ENCODE peak calls at places on chromosome 9, in six cellular contexts. H, J, Z, N, K and G are unnamed samples.

GRCh38 chr9:91036356-91036755 is 234.7 kb downstream of the SYK start:
- DNase-seq in K (no peak), H (no peak), J (no peak), N (no peak), Z (no peak), G (no peak)

GRCh38 chr9:5336683-5337082 is 3.0 kb downstream of the RLN1 start:
- DNase-seq in J (no peak), N (no peak), H (no peak), Z (no peak), K (no peak), G (no peak)

GRCh38 chr9:21611896-21612295 is 129.8 kb upstream of the IFNE start:
- DNase-seq in H (no peak), Z (no peak), J (no peak), K (no peak), N (no peak), G (no peak)

GRCh38 chr9:131320031-131320685 is 30.6 kb downstream of the PLPP7 start:
- DNase-seq in K (no peak), N (no peak), Z (no peak), J (no peak), H (no peak), G (no peak)

GRCh38 chr9:85223506-85224108 is 518.1 kb downstream of the AGTPBP1 start:
- DNase-seq in H (no peak), Z (no peak), N (no peak), J (no peak), K (no peak), G (no peak)

GRCh38 chr9:131334568-131335105 is 45.1 kb downstream of the PLPP7 start:
- DNase-seq in Z (no peak), K (no peak), H (peak; percentile 69), J (no peak), N (no peak), G (no peak)

GRCh38 chr9:1979815-1980367 is 35.3 kb upstream of the SMARCA2 start:
- DNase-seq in K (no peak), N (no peak), H (no peak), Z (no peak), J (no peak), G (no peak)

GRCh38 chr9:135137398-135137832 is 49.9 kb downstream of the OLFM1 start:
- DNase-seq in H (no peak), N (peak; percentile 60), J (no peak), Z (no peak), K (no peak), G (no peak)

GRCh38 chr9:36276840-36277239 is 18.6 kb upstream of the GNE start:
- DNase-seq in K (no peak), H (peak; percentile 63), N (no peak), J (no peak), Z (no peak), G (no peak)

GRCh38 chr9:110125207-110125751 is 82.7 kb downstream of the C9orf152 start:
- DNase-seq in K (no peak), J (no peak), Z (peak; percentile 93), N (peak; percentile 77), H (peak; percentile 93), G (no peak)

GRCh38 chr9:127279717-127280285 is 15.2 kb downstream of the GARNL3 start:
- DNase-seq in H (no peak), K (no peak), Z (no peak), J (no peak), N (no peak), G (no peak)

GRCh38 chr9:104863180-104863883 is 64.6 kb downstream of the ABCA1 start:
- DNase-seq in J (peak; percentile 14), N (no peak), H (peak; percentile 85), Z (no peak), K (peak; percentile 82), G (peak; percentile 74)

GRCh38 chr9:96663506-96664120 is 8.5 kb upstream of the PRXL2C start:
- DNase-seq in K (no peak), N (no peak), H (no peak), Z (no peak), J (no peak), G (no peak)

GRCh38 chr9:101388507-101388993 is 3.7 kb upstream of the BAAT start:
- DNase-seq in H (peak; percentile 57), Z (no peak), J (no peak), N (no peak), K (no peak), G (peak; percentile 38)

GRCh38 chr9:127931092-127931881 is 710 bp upstream of the PIP5KL1 start:
- DNase-seq in N (no peak), H (peak; percentile 62), Z (no peak), J (no peak), K (peak; percentile 70), G (no peak)

GRCh38 chr9:116490321-116490720 is 196.8 kb upstream of the TRIM32 start:
- DNase-seq in Z (no peak), N (no peak), K (no peak), H (no peak), J (no peak), G (no peak)

GRCh38 chr9:18478517-18479361 is 4.8 kb downstream of the ADAMTSL1 start:
- DNase-seq in J (no peak), Z (no peak), K (no peak), H (no peak), N (no peak), G (no peak)

GRCh38 chr9:99720455-99721050 is 101.1 kb upstream of the NR4A3 start:
- DNase-seq in H (peak; percentile 2), Z (no peak), K (no peak), J (no peak), N (no peak), G (no peak)

GRCh38 chr9:109497193-109498165 is 628 bp downstream of the PTPN3 start:
- DNase-seq in H (peak; percentile 25), J (no peak), N (no peak), Z (no peak), K (peak; percentile 21), G (no peak)

GRCh38 chr9:21395778-21396717 is 10.8 kb upstream of the IFNA2 start:
- DNase-seq in Z (no peak), K (peak; percentile 2), J (no peak), H (peak; percentile 48), N (no peak), G (no peak)

GRCh38 chr9:5949103-5949699 is 58.5 kb downstream of the MLANA start:
- DNase-seq in K (no peak), N (no peak), Z (no peak), J (no peak), H (peak; percentile 50), G (no peak)

GRCh38 chr9:83538172-83538889 is at the start of gene FRMD3:
- DNase-seq in J (no peak), Z (peak; percentile 92), K (peak; percentile 76), H (peak; percentile 66), N (peak; percentile 68), G (no peak)

GRCh38 chr9:111743275-111743674 is 51.5 kb downstream of the SHOC1 start:
- DNase-seq in N (no peak), H (peak; percentile 31), J (no peak), Z (no peak), K (peak; percentile 98), G (no peak)

GRCh38 chr9:100577776-100578448 is at the start of gene CAVIN4:
- DNase-seq in H (no peak), K (no peak), Z (no peak), J (no peak), N (no peak), G (no peak)